ENCODE peak calls at places on chromosomes 1 and 21, in six cellular contexts. M is hepatocyte, R is sigmoid colon, J is body of pancreas, V is cardiac muscle cell, H is A673. B is an unnamed sample.

GRCh38 chr1:42305639-42306038 is 29.4 kb downstream of the FOXJ3 start:
- DNase-seq in H (no peak), J (no peak), R (no peak), V (no peak), M (no peak), B (no peak)

GRCh38 chr1:64471724-64472276 is 1.9 kb downstream of the CACHD1 start:
- DNase-seq in J (no peak), R (no peak), H (peak), V (no peak), M (peak), B (no peak)

GRCh38 chr1:19657511-19657910 is 7.2 kb upstream of the HTR6 start:
- DNase-seq in V (no peak), J (no peak), M (no peak), H (no peak), R (no peak), B (no peak)

GRCh38 chr1:145806408-145806807 is 17.5 kb downstream of the RNF115 start:
- DNase-seq in J (no peak), V (no peak), H (no peak), R (no peak), M (no peak), B (no peak)

GRCh38 chr1:3467096-3468036 is 12.9 kb downstream of the ARHGEF16 start:
- DNase-seq in R (peak), J (no peak), V (no peak), H (no peak), M (no peak), B (no peak)

GRCh38 chr1:3403388-3404179 is 50.9 kb upstream of the ARHGEF16 start:
- DNase-seq in H (no peak), R (no peak), V (no peak), M (no peak), J (no peak), B (no peak)

GRCh38 chr1:89986020-89986419 is 8.9 kb upstream of the ZNF326 start:
- DNase-seq in R (no peak), M (no peak), V (no peak), J (no peak), H (peak), B (no peak)

GRCh38 chr1:87794788-87795614 is 466.3 kb downstream of the LMO4 start:
- DNase-seq in V (no peak), R (no peak), M (peak), H (peak), J (no peak), B (no peak)

GRCh38 chr1:67945733-67946374 is 104.6 kb downstream of the DIRAS3 start:
- DNase-seq in J (peak), V (peak), H (no peak), R (no peak), M (no peak), B (no peak)

GRCh38 chr1:119225831-119226230 is 85.4 kb upstream of the WARS2 start:
- DNase-seq in J (no peak), M (no peak), V (no peak), H (peak), R (no peak), B (no peak)

GRCh38 chr1:31705080-31705866 is 1.5 kb upstream of the COL16A1 start:
- DNase-seq in H (peak), M (peak), V (peak), J (peak), R (peak), B (peak)

GRCh38 chr1:156262461-156263287 is 14.8 kb upstream of the PAQR6 start:
- DNase-seq in R (no peak), V (no peak), J (no peak), M (no peak), H (no peak), B (no peak)

GRCh38 chr1:47575855-47576757 is 138.3 kb downstream of the FOXD2 start:
- DNase-seq in V (no peak), R (no peak), H (peak), J (no peak), M (no peak), B (no peak)

GRCh38 chr21:36385233-36385908 is at the start of gene CHAF1B:
- DNase-seq in J (peak), R (peak), V (peak), H (peak), M (peak), B (peak)

GRCh38 chr1:51559064-51559500 is 40.0 kb upstream of the EPS15 start:
- DNase-seq in H (no peak), R (no peak), J (no peak), M (no peak), V (no peak), B (no peak)

GRCh38 chr1:12600880-12601633 is 17.0 kb downstream of the DHRS3 start:
- DNase-seq in R (no peak), V (peak), M (peak), H (no peak), J (peak), B (peak)

GRCh38 chr1:170885551-170885950 is 49.8 kb upstream of the MROH9 start:
- DNase-seq in M (no peak), R (no peak), H (no peak), V (no peak), J (no peak), B (no peak)

GRCh38 chr1:55481634-55482033 is 266.5 kb upstream of the USP24 start:
- DNase-seq in J (no peak), V (no peak), M (no peak), R (no peak), H (no peak), B (no peak)

GRCh38 chr1:93148001-93148400 is 32.2 kb downstream of the TMED5 start:
- DNase-seq in H (no peak), R (no peak), M (no peak), V (no peak), J (no peak), B (no peak)

GRCh38 chr1:12064073-12064969 is 1.2 kb downstream of the TNFRSF8 start:
- DNase-seq in J (no peak), M (no peak), V (no peak), R (no peak), H (no peak), B (no peak)

GRCh38 chr1:22884806-22885559 is 87.7 kb downstream of the LACTBL1 start:
- DNase-seq in M (no peak), V (no peak), H (no peak), J (no peak), R (no peak), B (no peak)

GRCh38 chr1:184945678-184946412 is 28.5 kb downstream of the NIBAN1 start:
- DNase-seq in R (no peak), J (no peak), M (no peak), V (no peak), H (peak), B (no peak)

GRCh38 chr1:1677718-1678580 is 14.6 kb downstream of the SLC35E2B start:
- DNase-seq in H (no peak), J (no peak), V (no peak), R (peak), M (peak), B (peak)

GRCh38 chr1:87227651-87228050 is 101.0 kb upstream of the LMO4 start:
- DNase-seq in R (no peak), V (no peak), M (no peak), J (no peak), H (no peak), B (no peak)

GRCh38 chr1:182054698-182055326 is 6.7 kb downstream of the ZNF648 start:
- DNase-seq in H (peak), R (no peak), M (peak), V (peak), J (peak), B (peak)

GRCh38 chr1:186983327-186983726 is 154.6 kb downstream of the PLA2G4A start:
- DNase-seq in R (peak), H (no peak), M (peak), J (peak), V (peak), B (peak)
- H3K27ac ChIP-seq in R (peak), H (no peak), M (peak), J (no peak), V (no peak), B (peak)

GRCh38 chr1:91885331-91885715 is 628 bp downstream of the TGFBR3 start:
- DNase-seq in M (peak), J (peak), H (no peak), V (no peak), R (peak), B (peak)

GRCh38 chr1:91884459-91885290 is 1.3 kb downstream of the TGFBR3 start:
- DNase-seq in V (peak), H (peak), R (peak), J (peak), M (peak), B (peak)

GRCh38 chr1:91883470-91883869 is 2.5 kb downstream of the TGFBR3 start:
- DNase-seq in H (peak), M (peak), R (no peak), J (no peak), V (peak), B (no peak)

GRCh38 chr1:91889717-91890459 is 3.9 kb upstream of the TGFBR3 start:
- DNase-seq in H (no peak), R (no peak), M (peak), V (no peak), J (no peak), B (no peak)

GRCh38 chr1:91885716-91886506 is at the start of gene TGFBR3:
- DNase-seq in V (peak), J (peak), H (peak), M (peak), R (peak), B (peak)
- TF ChIP-seq CTCF in V (peak), J (peak), H (peak), M (peak), R (no peak), B (peak)

GRCh38 chr21:41368361-41369104 is 6.7 kb downstream of the MX2 start:
- DNase-seq in H (no peak), J (no peak), R (peak), M (no peak), V (no peak), B (no peak)
- H3K4me3 ChIP-seq in H (no peak), J (no peak), R (peak), M (no peak), V (no peak), B (no peak)

GRCh38 chr1:231322880-231323530 is 14.6 kb downstream of the EXOC8 start:
- DNase-seq in M (no peak), J (no peak), V (no peak), H (no peak), R (no peak), B (no peak)

GRCh38 chr1:231329483-231329882 is 8.2 kb downstream of the EXOC8 start:
- DNase-seq in R (no peak), V (no peak), J (no peak), H (no peak), M (no peak), B (no peak)

GRCh38 chr1:231327617-231328016 is 10.0 kb downstream of the EXOC8 start:
- DNase-seq in H (no peak), M (no peak), R (no peak), J (no peak), V (no peak), B (no peak)

GRCh38 chr1:231326248-231326647 is 11.4 kb downstream of the EXOC8 start:
- DNase-seq in M (no peak), V (no peak), H (no peak), J (no peak), R (no peak), B (no peak)

GRCh38 chr1:231324660-231325059 is 13.0 kb downstream of the EXOC8 start:
- DNase-seq in J (no peak), V (no peak), H (no peak), M (no peak), R (no peak), B (no peak)
- H3K27ac ChIP-seq in J (no peak), V (no peak), H (no peak), M (no peak), R (no peak), B (no peak)

GRCh38 chr1:161333166-161333565 is 19.0 kb downstream of the SDHC start:
- DNase-seq in V (no peak), M (no peak), J (no peak), H (no peak), R (no peak), B (no peak)
- TF ChIP-seq CTCF in V (no peak), M (no peak), J (no peak), H (no peak), R (no peak), B (no peak)

GRCh38 chr1:212613440-212614335 is 5.1 kb downstream of the ATF3 start:
- DNase-seq in M (no peak), R (no peak), J (no peak), V (no peak), H (no peak), B (no peak)
- H3K4me3 ChIP-seq in M (no peak), R (no peak), J (no peak), V (no peak), H (no peak), B (no peak)

GRCh38 chr1:8776104-8776503 is 41.3 kb downstream of the RERE start:
- DNase-seq in H (peak), M (no peak), V (no peak), R (no peak), J (no peak), B (no peak)
- H3K27ac ChIP-seq in H (no peak), M (no peak), V (no peak), R (no peak), J (no peak), B (no peak)

B was measured in colonic mucosa.